ENCODE peak calls at places on chromosomes 5 and 9, in eight cellular contexts. I, Y, U, D, G, Z, M and X are unnamed samples.

GRCh38 chr9:114216081-114216480 is 60.7 kb downstream of the COL27A1 start:
- DNase-seq in I (no peak), Y (no peak), U (no peak), D (peak; percentile 52), G (peak; percentile 48), Z (no peak), M (no peak), X (no peak)

GRCh38 chr9:91089405-91090131 is 272.1 kb downstream of the AUH start:
- DNase-seq in I (no peak), Y (no peak), U (no peak), D (no peak), G (peak; percentile 44), Z (peak; percentile 67), M (no peak), X (peak; percentile 38)

GRCh38 chr5:45399041-45399440 is 297.1 kb downstream of the HCN1 start:
- DNase-seq in I (no peak), Y (no peak), U (no peak), D (no peak), G (no peak), Z (no peak), M (peak; percentile 21), X (peak; percentile 35)

GRCh38 chr9:137457406-137458193 is 1.5 kb downstream of the NSMF start:
- DNase-seq in I (no peak), Y (no peak), U (no peak), D (peak; percentile 66), G (no peak), Z (no peak), M (peak; percentile 16), X (no peak)

GRCh38 chr5:107958861-107959260 is 288.1 kb upstream of the EFNA5 start:
- DNase-seq in I (no peak), Y (no peak), U (no peak), D (no peak), G (no peak), Z (no peak), M (no peak), X (peak; percentile 4)

GRCh38 chr5:151492729-151493128 is 45.3 kb downstream of the SLC36A1 start:
- DNase-seq in I (no peak), Y (peak; percentile 31), U (no peak), D (no peak), G (no peak), Z (peak; percentile 92), M (no peak), X (no peak)

GRCh38 chr5:12110629-12111028 is 206.4 kb upstream of the CTNND2 start:
- DNase-seq in I (no peak), Y (no peak), U (no peak), D (no peak), G (no peak), Z (no peak), M (no peak), X (no peak)

GRCh38 chr9:104694218-104694617 is at the start of gene OR13D1:
- DNase-seq in I (no peak), Y (no peak), U (no peak), D (no peak), G (no peak), Z (no peak), M (no peak), X (no peak)

GRCh38 chr9:77589046-77589795 is 58.9 kb downstream of the GNA14 start:
- DNase-seq in I (peak; percentile 50), Y (no peak), U (no peak), D (no peak), G (no peak), Z (no peak), M (no peak), X (peak; percentile 59)

GRCh38 chr5:124570285-124571035 is 176.0 kb downstream of the ZNF608 start:
- DNase-seq in I (no peak), Y (no peak), U (no peak), D (no peak), G (no peak), Z (no peak), M (peak; percentile 79), X (peak; percentile 7)

GRCh38 chr5:180495292-180495691 is 1.1 kb downstream of the CNOT6 start:
- DNase-seq in I (no peak), Y (no peak), U (no peak), D (no peak), G (no peak), Z (peak; percentile 24), M (no peak), X (no peak)

GRCh38 chr9:82757921-82758320 is 305.0 kb downstream of the RASEF start:
- DNase-seq in I (no peak), Y (no peak), U (no peak), D (no peak), G (no peak), Z (no peak), M (no peak), X (no peak)

GRCh38 chr5:90747693-90748092 is 189.1 kb downstream of the ADGRV1 start:
- DNase-seq in I (no peak), Y (no peak), U (no peak), D (no peak), G (no peak), Z (no peak), M (no peak), X (no peak)

GRCh38 chr5:114524221-114524620 is 162.4 kb downstream of the KCNN2 start:
- DNase-seq in I (no peak), Y (no peak), U (no peak), D (no peak), G (no peak), Z (no peak), M (no peak), X (no peak)

GRCh38 chr9:12822111-12822510 is 47.3 kb downstream of the LURAP1L start:
- DNase-seq in I (no peak), Y (no peak), U (no peak), D (peak; percentile 43), G (no peak), Z (peak; percentile 72), M (no peak), X (no peak)